ENCODE peak calls at places on chromosomes 6 and 20, in nine cellular contexts. X, N, W, R, J, H, S, Z and P are unnamed samples.
A peak's percentile ranks its signal among the peaks of the same experiment; 100 is the strongest.

GRCh38 chr20:6480328-6481030 is 287.0 kb upstream of the BMP2 start:
- ATAC-seq in X (no peak), N (no peak), W (no peak), R (no peak), J (no peak), H (no peak), S (no peak), Z (no peak), P (no peak)

GRCh38 chr20:54601831-54602515 is 126.6 kb downstream of the DOK5 start:
- ATAC-seq in X (no peak), N (no peak), W (no peak), R (no peak), J (no peak), H (no peak), S (no peak), Z (no peak), P (no peak)

GRCh38 chr20:64137598-64138031 is 26.6 kb upstream of the MYT1 start:
- ATAC-seq in X (no peak), N (no peak), W (no peak), R (no peak), J (no peak), H (no peak), S (no peak), Z (no peak), P (peak; percentile 12)

GRCh38 chr20:60408435-60408834 is 450.2 kb downstream of the CDH26 start:
- ATAC-seq in X (no peak), N (no peak), W (no peak), R (no peak), J (no peak), H (no peak), S (no peak), Z (no peak), P (no peak)

GRCh38 chr6:111015656-111016190 is 33.9 kb downstream of the RPF2 start:
- ATAC-seq in X (no peak), N (no peak), W (no peak), R (no peak), J (no peak), H (no peak), S (no peak), Z (peak; percentile 48), P (no peak)

GRCh38 chr6:41271901-41272395 is 14.5 kb downstream of the TREM1 start:
- ATAC-seq in X (no peak), N (peak; percentile 66), W (no peak), R (peak; percentile 38), J (no peak), H (no peak), S (no peak), Z (peak; percentile 53), P (no peak)

GRCh38 chr20:23178806-23179205 is 92.7 kb upstream of the CD93 start:
- ATAC-seq in X (no peak), N (no peak), W (peak; percentile 25), R (no peak), J (no peak), H (no peak), S (no peak), Z (peak; percentile 57), P (peak; percentile 38)

GRCh38 chr6:139187489-139187888 is 52.6 kb downstream of the HECA start:
- ATAC-seq in X (peak; percentile 38), N (no peak), W (no peak), R (no peak), J (no peak), H (no peak), S (no peak), Z (no peak), P (no peak)

GRCh38 chr6:34746104-34746846 is 11.0 kb upstream of the SNRPC start:
- ATAC-seq in X (no peak), N (no peak), W (no peak), R (no peak), J (no peak), H (no peak), S (no peak), Z (no peak), P (no peak)

GRCh38 chr6:141914646-141915045 is 218.1 kb upstream of the GJE1 start:
- ATAC-seq in X (no peak), N (no peak), W (no peak), R (no peak), J (no peak), H (no peak), S (no peak), Z (no peak), P (no peak)

GRCh38 chr6:5051394-5051793 is 33.7 kb upstream of the PPP1R3G start:
- ATAC-seq in X (no peak), N (no peak), W (peak; percentile 41), R (no peak), J (no peak), H (no peak), S (no peak), Z (no peak), P (no peak)

GRCh38 chr20:19212524-19213502 is at the start of gene SLC24A3:
- ATAC-seq in X (peak; percentile 75), N (peak; percentile 80), W (peak; percentile 83), R (no peak), J (peak; percentile 79), H (peak; percentile 46), S (peak; percentile 25), Z (peak; percentile 73), P (peak; percentile 90)

GRCh38 chr6:145155873-145156782 is 579.2 kb downstream of the EPM2A start:
- ATAC-seq in X (no peak), N (no peak), W (peak; percentile 79), R (no peak), J (no peak), H (no peak), S (no peak), Z (no peak), P (peak; percentile 66)

GRCh38 chr6:154432533-154433476 is 76.2 kb upstream of the IPCEF1 start:
- ATAC-seq in X (no peak), N (no peak), W (no peak), R (no peak), J (no peak), H (no peak), S (no peak), Z (peak; percentile 14), P (no peak)

GRCh38 chr20:9591080-9591479 is 76.7 kb downstream of the LAMP5 start:
- ATAC-seq in X (no peak), N (no peak), W (no peak), R (no peak), J (no peak), H (no peak), S (no peak), Z (no peak), P (no peak)